ENCODE peak calls at places on chromosomes 16 and 17, in nine cellular contexts. One of them, this sample, is unnamed.

GRCh38 chr17:43983515-43984411 is 20.7 kb upstream of the NAGS start:
- DNase-seq in HTR-8/SVneo: no peak
- DNase-seq in fibroblast of lung: no peak
- DNase-seq in WTC11: peak; percentile 65
- DNase-seq in activated effector memory CD4-positive, alpha-beta T cell treated with Interleukin-2 at 50 U/mL for 16 hours: no peak
- DNase-seq in neural crest cell: peak; percentile 26
- DNase-seq in lower lobe of right lung: peak; percentile 67
- DNase-seq in T47D: no peak
- DNase-seq in NAMALWA: no peak
- DNase-seq in this sample: peak; percentile 24

GRCh38 chr17:5592382-5592781 is 8.1 kb upstream of the NLRP1 start:
- DNase-seq in HTR-8/SVneo: peak; percentile 54
- DNase-seq in fibroblast of lung: peak; percentile 63
- DNase-seq in WTC11: no peak
- DNase-seq in activated effector memory CD4-positive, alpha-beta T cell treated with Interleukin-2 at 50 U/mL for 16 hours: no peak
- DNase-seq in neural crest cell: no peak
- DNase-seq in lower lobe of right lung: no peak
- DNase-seq in T47D: no peak
- DNase-seq in NAMALWA: peak; percentile 55
- DNase-seq in this sample: peak; percentile 67

GRCh38 chr16:19885456-19886060 is 910 bp upstream of the GPRC5B start:
- DNase-seq in HTR-8/SVneo: no peak
- DNase-seq in fibroblast of lung: no peak
- DNase-seq in WTC11: no peak
- DNase-seq in activated effector memory CD4-positive, alpha-beta T cell treated with Interleukin-2 at 50 U/mL for 16 hours: peak; percentile 2
- DNase-seq in neural crest cell: no peak
- DNase-seq in lower lobe of right lung: no peak
- DNase-seq in T47D: no peak
- DNase-seq in NAMALWA: no peak
- DNase-seq in this sample: no peak

GRCh38 chr16:52455549-52456277 is 91.2 kb downstream of the TOX3 start:
- DNase-seq in HTR-8/SVneo: no peak
- DNase-seq in fibroblast of lung: no peak
- DNase-seq in WTC11: no peak
- DNase-seq in activated effector memory CD4-positive, alpha-beta T cell treated with Interleukin-2 at 50 U/mL for 16 hours: no peak
- DNase-seq in neural crest cell: no peak
- DNase-seq in lower lobe of right lung: no peak
- DNase-seq in T47D: no peak
- DNase-seq in NAMALWA: no peak
- DNase-seq in this sample: no peak

GRCh38 chr16:59067207-59067606 is 333.1 kb upstream of the GOT2 start:
- DNase-seq in HTR-8/SVneo: no peak
- DNase-seq in fibroblast of lung: no peak
- DNase-seq in WTC11: no peak
- DNase-seq in activated effector memory CD4-positive, alpha-beta T cell treated with Interleukin-2 at 50 U/mL for 16 hours: no peak
- DNase-seq in neural crest cell: no peak
- DNase-seq in lower lobe of right lung: peak; percentile 47
- DNase-seq in T47D: no peak
- DNase-seq in NAMALWA: peak; percentile 26
- DNase-seq in this sample: peak; percentile 99

GRCh38 chr17:40035162-40035559 is 19.0 kb downstream of the MED24 start:
- DNase-seq in HTR-8/SVneo: no peak
- DNase-seq in fibroblast of lung: peak; percentile 59
- DNase-seq in WTC11: peak; percentile 86
- DNase-seq in activated effector memory CD4-positive, alpha-beta T cell treated with Interleukin-2 at 50 U/mL for 16 hours: no peak
- DNase-seq in neural crest cell: peak; percentile 65
- DNase-seq in lower lobe of right lung: no peak
- DNase-seq in T47D: no peak
- DNase-seq in NAMALWA: no peak
- DNase-seq in this sample: peak; percentile 54

GRCh38 chr16:31451681-31452351 is 7.5 kb upstream of the ARMC5 start:
- DNase-seq in HTR-8/SVneo: peak; percentile 60
- DNase-seq in fibroblast of lung: peak; percentile 72
- DNase-seq in WTC11: peak; percentile 61
- DNase-seq in activated effector memory CD4-positive, alpha-beta T cell treated with Interleukin-2 at 50 U/mL for 16 hours: no peak
- DNase-seq in neural crest cell: no peak
- DNase-seq in lower lobe of right lung: no peak
- DNase-seq in T47D: peak; percentile 70
- DNase-seq in NAMALWA: peak; percentile 47
- DNase-seq in this sample: peak; percentile 64

GRCh38 chr16:2095315-2095853 is 40.3 kb downstream of the PKD1 start:
- DNase-seq in HTR-8/SVneo: no peak
- DNase-seq in fibroblast of lung: no peak
- DNase-seq in WTC11: no peak
- DNase-seq in activated effector memory CD4-positive, alpha-beta T cell treated with Interleukin-2 at 50 U/mL for 16 hours: no peak
- DNase-seq in neural crest cell: no peak
- DNase-seq in lower lobe of right lung: no peak
- DNase-seq in T47D: no peak
- DNase-seq in NAMALWA: no peak
- DNase-seq in this sample: no peak

GRCh38 chr17:81926451-81927144 is 937 bp downstream of the MAFG start:
- DNase-seq in HTR-8/SVneo: peak; percentile 75
- DNase-seq in fibroblast of lung: peak; percentile 82
- DNase-seq in WTC11: peak; percentile 65
- DNase-seq in activated effector memory CD4-positive, alpha-beta T cell treated with Interleukin-2 at 50 U/mL for 16 hours: peak; percentile 36
- DNase-seq in neural crest cell: peak; percentile 51
- DNase-seq in lower lobe of right lung: peak; percentile 85
- DNase-seq in T47D: peak; percentile 91
- DNase-seq in NAMALWA: peak; percentile 69
- DNase-seq in this sample: peak; percentile 56